ENCODE peak calls at places on chromosome 22, in eight cellular contexts. R, W, B, X, Q, H, N and J are unnamed samples.

GRCh38 chr22:25407859-25408229 is 156.6 kb upstream of the GRK3 start:
- DNase-seq in R (no peak), W (no peak), B (no peak), X (no peak), Q (no peak), H (no peak), N (peak), J (no peak)

GRCh38 chr22:39738746-39739145 is 154.8 kb downstream of the ENTHD1 start:
- DNase-seq in R (peak), W (no peak), B (no peak), X (no peak), Q (no peak), H (no peak), N (no peak), J (no peak)

GRCh38 chr22:30266445-30267381 is at the start of gene OSM:
- DNase-seq in R (no peak), W (peak), B (no peak), X (no peak), Q (no peak), H (peak), N (no peak), J (no peak)

GRCh38 chr22:28316014-28316413 is 363.6 kb downstream of the TTC28 start:
- DNase-seq in R (no peak), W (peak), B (no peak), X (no peak), Q (no peak), H (no peak), N (no peak), J (no peak)

GRCh38 chr22:46589141-46589748 is 30.9 kb upstream of the GRAMD4 start:
- DNase-seq in R (no peak), W (no peak), B (no peak), X (no peak), Q (no peak), H (no peak), N (no peak), J (no peak)

GRCh38 chr22:32269316-32269715 is 14.2 kb upstream of the SLC5A4 start:
- DNase-seq in R (no peak), W (no peak), B (no peak), X (no peak), Q (no peak), H (no peak), N (no peak), J (no peak)

GRCh38 chr22:26245001-26245400 is 75.7 kb downstream of the SEZ6L start:
- DNase-seq in R (no peak), W (no peak), B (no peak), X (no peak), Q (no peak), H (no peak), N (no peak), J (no peak)

GRCh38 chr22:27317156-27317555 is 484.4 kb downstream of the MN1 start:
- DNase-seq in R (no peak), W (no peak), B (no peak), X (peak), Q (peak), H (no peak), N (peak), J (no peak)

GRCh38 chr22:19970479-19971275 is 29.1 kb upstream of the TXNRD2 start:
- DNase-seq in R (no peak), W (peak), B (no peak), X (peak), Q (peak), H (peak), N (peak), J (peak)

GRCh38 chr22:46078241-46079092 is 71.9 kb upstream of the PPARA start:
- DNase-seq in R (no peak), W (peak), B (no peak), X (peak), Q (no peak), H (peak), N (peak), J (no peak)

GRCh38 chr22:22038178-22038880 is 55.7 kb upstream of the TOP3B start:
- DNase-seq in R (no peak), W (no peak), B (no peak), X (no peak), Q (no peak), H (no peak), N (no peak), J (no peak)

GRCh38 chr22:22928666-22929380 is 41.2 kb downstream of the IGLL5 start:
- DNase-seq in R (peak), W (no peak), B (no peak), X (no peak), Q (no peak), H (peak), N (no peak), J (no peak)

DNA sequence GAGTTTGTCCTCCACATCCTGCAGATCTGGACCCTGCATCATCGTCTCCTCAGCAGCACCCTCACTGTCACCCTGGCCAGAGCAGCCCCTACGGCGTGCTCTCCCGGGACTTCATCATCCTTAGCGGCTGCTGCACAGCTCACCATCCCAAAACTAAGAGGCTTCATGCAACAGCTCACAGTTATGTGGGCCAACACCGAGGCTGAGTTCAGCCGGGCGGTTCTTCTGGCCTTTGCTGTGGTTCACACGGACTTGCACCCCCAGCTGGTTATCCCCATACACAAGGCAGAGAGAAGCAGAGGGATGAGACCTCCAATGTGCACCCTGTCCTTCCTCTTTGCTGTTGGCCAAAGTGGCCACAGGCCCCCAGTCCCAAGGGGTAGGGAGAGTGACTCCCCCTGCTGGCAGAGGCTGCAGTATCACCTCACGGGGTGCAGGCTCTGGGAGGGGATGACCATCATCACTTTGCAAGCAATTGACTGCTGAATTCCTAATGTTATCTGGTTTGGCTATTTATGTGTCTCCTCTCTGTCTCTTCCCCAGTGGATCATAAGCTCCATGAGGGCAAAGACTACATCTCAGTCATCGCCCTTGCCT is 276.8 kb downstream of the BRD1 start:
- DNase-seq in R (no peak), W (no peak), B (no peak), X (no peak), Q (no peak), H (no peak), N (peak), J (no peak)
- TF ChIP-seq CTCF in R (no peak), W (no peak), B (no peak), X (no peak), Q (peak), H (no peak), N (no peak), J (no peak)

DNA sequence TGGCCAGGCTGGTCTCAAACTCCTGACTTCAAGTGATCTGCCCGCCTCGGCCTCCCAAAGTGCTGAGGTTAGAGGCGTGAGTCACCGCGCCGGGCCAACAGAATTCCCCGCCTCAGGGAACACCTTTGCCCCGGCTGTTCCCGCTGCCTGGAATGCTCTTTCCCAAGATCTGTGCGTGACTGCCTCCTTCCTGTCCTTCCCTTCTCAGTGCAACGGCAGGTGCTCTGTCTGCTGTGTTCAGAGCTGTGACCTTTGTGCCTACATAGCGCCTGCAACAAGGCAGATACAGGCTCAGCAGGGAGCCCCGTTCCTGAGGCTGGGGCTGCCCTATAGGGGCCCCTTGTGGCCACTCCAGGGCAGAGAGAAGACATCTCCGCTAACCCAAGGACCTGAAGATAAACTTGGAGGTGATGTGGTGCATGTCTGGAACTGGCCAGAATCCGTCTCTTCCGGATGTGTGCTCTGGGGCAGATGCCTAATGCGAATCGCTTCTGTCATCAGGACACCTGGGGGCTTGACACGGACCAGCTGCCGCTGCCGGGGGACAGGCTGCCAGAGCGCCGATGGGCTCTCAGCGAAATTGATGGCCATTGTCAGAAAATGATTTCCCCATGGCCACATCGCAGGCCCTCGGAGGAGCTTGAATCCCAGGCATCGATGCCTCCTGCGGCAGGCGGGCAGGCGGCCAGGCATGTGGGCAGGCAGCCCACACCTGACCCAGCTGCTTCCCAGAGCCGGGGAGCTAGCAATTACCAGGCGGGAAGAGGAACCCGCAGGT is 43.5 kb upstream of the TCF20 start:
- DNase-seq in R (no peak), W (peak), B (no peak), X (peak), Q (peak), H (no peak), N (no peak), J (no peak)
- TF ChIP-seq CTCF in R (peak), W (peak), B (peak), X (peak), Q (peak), H (peak), N (peak), J (no peak)

DNA sequence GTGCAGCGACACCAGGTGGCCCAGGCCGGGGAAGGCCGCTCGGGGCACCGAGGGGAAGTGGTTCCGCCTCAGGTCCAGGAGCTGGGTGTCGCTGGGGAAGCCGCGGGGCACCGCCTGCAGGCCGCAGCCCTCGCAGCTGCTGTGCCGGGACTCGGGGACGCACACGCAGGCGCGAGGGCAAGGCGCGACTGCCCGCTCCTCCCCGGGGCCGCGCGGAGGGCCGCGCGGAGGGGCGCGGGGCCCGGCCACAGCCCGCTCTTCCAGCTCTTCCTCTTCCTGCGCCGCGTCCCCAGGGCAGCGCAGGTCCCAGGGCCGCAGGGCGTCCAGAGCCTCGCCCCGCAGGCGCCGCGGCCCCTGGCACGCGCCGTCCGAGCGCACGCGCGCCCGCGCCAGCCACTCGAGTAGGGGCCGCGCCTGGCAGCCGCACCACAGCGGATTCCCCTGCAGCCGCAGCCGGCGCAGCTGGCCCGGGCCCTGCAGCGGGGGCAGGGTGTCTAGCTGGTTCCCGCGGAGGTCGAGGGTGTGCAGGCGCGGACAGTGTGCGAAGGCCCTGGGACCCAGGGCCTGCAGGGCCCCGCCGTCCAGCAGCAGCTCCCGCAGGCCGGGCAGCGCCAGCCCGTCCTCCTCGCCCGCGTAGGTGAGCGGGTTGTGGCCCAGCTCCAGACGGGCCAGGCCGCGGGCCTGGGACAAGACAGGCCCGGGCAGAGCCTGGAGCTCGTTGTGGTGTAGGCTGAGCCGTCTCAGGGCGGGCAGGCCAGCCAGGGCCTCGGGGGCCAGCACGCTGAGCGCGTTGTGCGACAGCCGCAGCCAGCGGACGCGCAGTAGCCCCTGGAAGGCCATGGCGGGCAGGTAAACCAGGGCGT is 2.8 kb downstream of the CHADL start:
- DNase-seq in R (no peak), W (peak), B (no peak), X (no peak), Q (no peak), H (peak), N (no peak), J (no peak)
- TF ChIP-seq CTCF in R (no peak), W (peak), B (peak), X (no peak), Q (no peak), H (peak), N (no peak), J (no peak)

GRCh38 chr22:36577019-36577418 is 48.1 kb upstream of the EIF3D start:
- DNase-seq in R (peak), W (no peak), B (no peak), X (peak), Q (no peak), H (no peak), N (no peak), J (no peak)
- TF ChIP-seq CTCF in R (peak), W (no peak), B (no peak), X (no peak), Q (no peak), H (no peak), N (no peak), J (no peak)